ENCODE peak calls at places on chromosomes 16 and 17, in seven cellular contexts. One of them, this sample, is unnamed.

GRCh38 chr17:57553991-57554825 is 190.9 kb downstream of the CCDC182 start:
- DNase-seq in choroid plexus epithelial cell: peak; percentile 71
- DNase-seq in testis: no peak
- DNase-seq in activated CD8-positive, alpha-beta T cell treated with anti-CD3 and anti-CD28 coated beads for 36 hours: no peak
- DNase-seq in IMR-90: peak; percentile 43
- DNase-seq in RWPE2: no peak
- DNase-seq in AG10803: no peak
- DNase-seq in this sample: no peak

GRCh38 chr17:78933025-78933958 is 8.1 kb upstream of the TIMP2 start:
- DNase-seq in choroid plexus epithelial cell: peak; percentile 99
- DNase-seq in testis: no peak
- DNase-seq in activated CD8-positive, alpha-beta T cell treated with anti-CD3 and anti-CD28 coated beads for 36 hours: peak; percentile 72
- DNase-seq in IMR-90: peak; percentile 99
- DNase-seq in RWPE2: peak; percentile 90
- DNase-seq in AG10803: peak; percentile 96
- DNase-seq in this sample: peak; percentile 61

GRCh38 chr17:77831497-77832179 is 126.9 kb upstream of the TNRC6C start:
- DNase-seq in choroid plexus epithelial cell: peak; percentile 53
- DNase-seq in testis: no peak
- DNase-seq in activated CD8-positive, alpha-beta T cell treated with anti-CD3 and anti-CD28 coated beads for 36 hours: no peak
- DNase-seq in IMR-90: peak; percentile 77
- DNase-seq in RWPE2: peak; percentile 50
- DNase-seq in AG10803: peak; percentile 56
- DNase-seq in this sample: no peak

GRCh38 chr17:39113871-39114270 is 37.6 kb downstream of the PLXDC1 start:
- DNase-seq in choroid plexus epithelial cell: no peak
- DNase-seq in testis: no peak
- DNase-seq in activated CD8-positive, alpha-beta T cell treated with anti-CD3 and anti-CD28 coated beads for 36 hours: no peak
- DNase-seq in IMR-90: no peak
- DNase-seq in RWPE2: no peak
- DNase-seq in AG10803: no peak
- DNase-seq in this sample: no peak

GRCh38 chr17:57523926-57524634 is 221.0 kb downstream of the CCDC182 start:
- DNase-seq in choroid plexus epithelial cell: peak; percentile 47
- DNase-seq in testis: no peak
- DNase-seq in activated CD8-positive, alpha-beta T cell treated with anti-CD3 and anti-CD28 coated beads for 36 hours: no peak
- DNase-seq in IMR-90: peak; percentile 61
- DNase-seq in RWPE2: peak; percentile 88
- DNase-seq in AG10803: peak; percentile 68
- DNase-seq in this sample: no peak

GRCh38 chr17:59652119-59652518 is 32.4 kb downstream of the CLTC start:
- DNase-seq in choroid plexus epithelial cell: peak; percentile 57
- DNase-seq in testis: no peak
- DNase-seq in activated CD8-positive, alpha-beta T cell treated with anti-CD3 and anti-CD28 coated beads for 36 hours: no peak
- DNase-seq in IMR-90: peak; percentile 88
- DNase-seq in RWPE2: no peak
- DNase-seq in AG10803: peak; percentile 79
- DNase-seq in this sample: no peak

GRCh38 chr16:518858-519257 is 8.7 kb upstream of the CAPN15 start:
- DNase-seq in choroid plexus epithelial cell: no peak
- DNase-seq in testis: no peak
- DNase-seq in activated CD8-positive, alpha-beta T cell treated with anti-CD3 and anti-CD28 coated beads for 36 hours: no peak
- DNase-seq in IMR-90: no peak
- DNase-seq in RWPE2: no peak
- DNase-seq in AG10803: no peak
- DNase-seq in this sample: no peak

GRCh38 chr17:63022567-63022966 is 56.5 kb downstream of the TANC2 start:
- DNase-seq in choroid plexus epithelial cell: no peak
- DNase-seq in testis: no peak
- DNase-seq in activated CD8-positive, alpha-beta T cell treated with anti-CD3 and anti-CD28 coated beads for 36 hours: no peak
- DNase-seq in IMR-90: no peak
- DNase-seq in RWPE2: no peak
- DNase-seq in AG10803: no peak
- DNase-seq in this sample: no peak

DNA sequence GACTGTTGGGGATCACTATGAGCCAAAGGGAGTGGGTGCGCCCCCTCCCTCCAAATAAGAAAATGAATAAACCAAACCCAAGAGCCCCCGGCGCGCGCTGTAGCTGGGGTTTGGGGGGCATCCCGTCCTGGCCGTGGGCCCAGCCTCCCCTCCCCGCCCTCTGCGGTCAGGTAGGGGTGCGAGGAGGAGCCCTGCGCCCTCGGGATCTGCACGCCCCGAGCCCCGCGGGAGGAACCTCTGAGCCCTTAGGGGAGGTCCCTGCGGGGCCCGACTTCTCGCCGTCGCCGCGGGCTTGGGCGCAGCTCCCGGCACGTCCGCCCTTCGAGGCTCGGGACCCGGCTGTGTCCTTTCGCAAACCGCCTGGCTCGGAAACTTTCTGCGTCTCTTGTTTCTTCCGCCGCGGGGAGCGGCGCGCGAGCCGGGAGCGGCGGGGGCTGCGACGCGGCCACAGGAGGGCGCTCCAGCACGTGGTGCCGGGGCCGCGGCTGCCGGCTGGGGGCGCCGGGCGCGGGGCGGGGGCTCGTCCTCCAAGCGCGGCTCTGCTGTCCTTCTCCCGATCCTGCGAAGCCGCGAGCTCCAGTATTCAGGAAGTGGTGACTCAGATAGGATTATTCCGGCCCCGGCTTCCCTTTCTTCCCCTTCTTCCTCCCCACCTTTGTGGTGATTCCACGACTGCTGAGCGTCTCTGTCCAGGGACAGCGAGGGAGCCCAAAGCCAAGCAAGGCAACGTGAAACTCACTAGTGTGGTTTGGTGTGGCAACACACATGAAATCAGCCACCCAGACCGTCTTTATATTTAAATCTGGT is 1.6 kb downstream of the PITPNC1 start:
- DNase-seq in choroid plexus epithelial cell: peak; percentile 74
- DNase-seq in testis: peak; percentile 81
- DNase-seq in activated CD8-positive, alpha-beta T cell treated with anti-CD3 and anti-CD28 coated beads for 36 hours: peak; percentile 89
- DNase-seq in IMR-90: peak; percentile 82
- DNase-seq in RWPE2: peak; percentile 92
- DNase-seq in AG10803: peak; percentile 74
- DNase-seq in this sample: peak; percentile 89
- TF ChIP-seq CTCF in choroid plexus epithelial cell: peak; percentile 31
- TF ChIP-seq CTCF in testis: peak; percentile 60
- TF ChIP-seq CTCF in activated CD8-positive, alpha-beta T cell treated with anti-CD3 and anti-CD28 coated beads for 36 hours: peak; percentile 69
- TF ChIP-seq CTCF in IMR-90: peak; percentile 95
- TF ChIP-seq CTCF in RWPE2: peak; percentile 98
- TF ChIP-seq CTCF in AG10803: peak; percentile 31
- TF ChIP-seq CTCF in this sample: peak; percentile 99

GRCh38 chr17:7045492-7046126 is 1.7 kb upstream of the SLC16A11 start:
- DNase-seq in choroid plexus epithelial cell: peak; percentile 92
- DNase-seq in testis: peak; percentile 69
- DNase-seq in activated CD8-positive, alpha-beta T cell treated with anti-CD3 and anti-CD28 coated beads for 36 hours: peak; percentile 66
- DNase-seq in IMR-90: peak; percentile 87
- DNase-seq in RWPE2: no peak
- DNase-seq in AG10803: peak; percentile 81
- DNase-seq in this sample: peak; percentile 63
- TF ChIP-seq CTCF in choroid plexus epithelial cell: peak; percentile 70
- TF ChIP-seq CTCF in testis: peak; percentile 64
- TF ChIP-seq CTCF in activated CD8-positive, alpha-beta T cell treated with anti-CD3 and anti-CD28 coated beads for 36 hours: peak; percentile 85
- TF ChIP-seq CTCF in IMR-90: peak; percentile 93
- TF ChIP-seq CTCF in RWPE2: peak; percentile 84
- TF ChIP-seq CTCF in AG10803: peak; percentile 83
- TF ChIP-seq CTCF in this sample: peak; percentile 60

GRCh38 chr17:28675980-28676379 is 14.0 kb downstream of the SUPT6H start:
- DNase-seq in choroid plexus epithelial cell: no peak
- DNase-seq in testis: no peak
- DNase-seq in activated CD8-positive, alpha-beta T cell treated with anti-CD3 and anti-CD28 coated beads for 36 hours: peak; percentile 24
- DNase-seq in IMR-90: no peak
- DNase-seq in RWPE2: no peak
- DNase-seq in AG10803: no peak
- DNase-seq in this sample: no peak
- TF ChIP-seq CTCF in choroid plexus epithelial cell: peak; percentile 48
- TF ChIP-seq CTCF in testis: no peak
- TF ChIP-seq CTCF in activated CD8-positive, alpha-beta T cell treated with anti-CD3 and anti-CD28 coated beads for 36 hours: no peak
- TF ChIP-seq CTCF in IMR-90: no peak
- TF ChIP-seq CTCF in RWPE2: peak; percentile 76
- TF ChIP-seq CTCF in AG10803: no peak
- TF ChIP-seq CTCF in this sample: peak; percentile 9

GRCh38 chr17:48985436-48986245 is 11.5 kb upstream of the IGF2BP1 start:
- DNase-seq in choroid plexus epithelial cell: no peak
- DNase-seq in testis: no peak
- DNase-seq in activated CD8-positive, alpha-beta T cell treated with anti-CD3 and anti-CD28 coated beads for 36 hours: no peak
- DNase-seq in IMR-90: no peak
- DNase-seq in RWPE2: no peak
- DNase-seq in AG10803: no peak
- DNase-seq in this sample: no peak
- TF ChIP-seq CTCF in choroid plexus epithelial cell: no peak
- TF ChIP-seq CTCF in testis: no peak
- TF ChIP-seq CTCF in activated CD8-positive, alpha-beta T cell treated with anti-CD3 and anti-CD28 coated beads for 36 hours: no peak
- TF ChIP-seq CTCF in IMR-90: no peak
- TF ChIP-seq CTCF in RWPE2: no peak
- TF ChIP-seq CTCF in AG10803: no peak
- TF ChIP-seq CTCF in this sample: no peak

DNA sequence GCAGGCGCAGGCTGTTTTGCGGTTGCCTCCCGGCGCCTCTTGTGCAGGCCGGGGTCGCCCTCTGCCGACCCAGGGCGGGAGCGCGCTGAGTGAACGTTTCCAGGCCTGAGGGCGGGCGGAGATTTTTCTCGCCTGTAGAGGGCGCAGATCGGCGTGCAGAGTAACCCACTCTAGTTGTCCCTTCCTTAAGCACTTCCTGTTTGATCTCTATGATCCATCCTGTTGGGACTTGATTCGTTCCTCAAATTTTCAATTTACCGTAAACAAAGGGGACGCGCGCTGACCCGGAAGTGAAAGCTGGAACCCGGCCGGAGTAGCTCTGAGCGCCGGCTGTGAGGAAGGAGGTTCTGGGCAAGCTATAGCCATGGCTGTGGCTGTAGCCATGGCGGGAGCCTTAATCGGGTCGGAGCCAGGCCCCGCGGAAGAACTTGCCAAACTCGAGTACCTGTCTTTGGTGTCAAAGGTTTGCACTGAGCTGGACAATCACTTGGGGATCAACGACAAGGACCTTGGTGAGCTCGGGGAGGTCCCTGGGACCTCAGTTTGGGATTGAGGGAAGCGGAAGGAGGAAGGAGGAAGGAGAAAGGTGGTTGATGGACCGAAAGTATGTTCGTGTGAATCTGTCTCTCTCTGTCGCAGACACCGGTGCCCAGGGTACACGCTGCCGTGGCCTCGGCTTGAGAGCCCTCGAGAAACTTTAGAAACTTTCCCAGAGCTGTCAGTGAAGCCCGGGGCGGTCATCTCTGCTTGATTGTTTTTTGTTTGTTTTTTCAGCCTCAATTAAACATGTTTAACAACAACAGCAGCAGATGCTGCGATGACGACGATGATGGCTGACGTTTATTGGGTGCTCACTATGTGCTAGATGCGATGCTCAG is at the start of gene DHX8:
- DNase-seq in choroid plexus epithelial cell: peak; percentile 99
- DNase-seq in testis: peak; percentile 98
- DNase-seq in activated CD8-positive, alpha-beta T cell treated with anti-CD3 and anti-CD28 coated beads for 36 hours: peak; percentile 99
- DNase-seq in IMR-90: peak; percentile 99
- DNase-seq in RWPE2: peak; percentile 95
- DNase-seq in AG10803: peak; percentile 99
- DNase-seq in this sample: peak; percentile 89
- TF ChIP-seq CTCF in choroid plexus epithelial cell: peak; percentile 100
- TF ChIP-seq CTCF in testis: peak; percentile 100
- TF ChIP-seq CTCF in activated CD8-positive, alpha-beta T cell treated with anti-CD3 and anti-CD28 coated beads for 36 hours: peak; percentile 99
- TF ChIP-seq CTCF in IMR-90: peak; percentile 100
- TF ChIP-seq CTCF in RWPE2: peak; percentile 100
- TF ChIP-seq CTCF in AG10803: peak; percentile 100
- TF ChIP-seq CTCF in this sample: peak; percentile 100

GRCh38 chr17:74748529-74749261 is at the start of gene NHERF1:
- DNase-seq in choroid plexus epithelial cell: peak; percentile 92
- DNase-seq in testis: peak; percentile 95
- DNase-seq in activated CD8-positive, alpha-beta T cell treated with anti-CD3 and anti-CD28 coated beads for 36 hours: peak; percentile 94
- DNase-seq in IMR-90: peak; percentile 82
- DNase-seq in RWPE2: peak; percentile 95
- DNase-seq in AG10803: peak; percentile 91
- DNase-seq in this sample: peak; percentile 99
- TF ChIP-seq CTCF in choroid plexus epithelial cell: peak; percentile 12
- TF ChIP-seq CTCF in testis: no peak
- TF ChIP-seq CTCF in activated CD8-positive, alpha-beta T cell treated with anti-CD3 and anti-CD28 coated beads for 36 hours: peak; percentile 30
- TF ChIP-seq CTCF in IMR-90: peak; percentile 8
- TF ChIP-seq CTCF in RWPE2: peak; percentile 32
- TF ChIP-seq CTCF in AG10803: no peak
- TF ChIP-seq CTCF in this sample: no peak

GRCh38 chr16:4270595-4270994 is 2.2 kb downstream of the TFAP4 start:
- DNase-seq in choroid plexus epithelial cell: no peak
- DNase-seq in testis: no peak
- DNase-seq in activated CD8-positive, alpha-beta T cell treated with anti-CD3 and anti-CD28 coated beads for 36 hours: peak; percentile 22
- DNase-seq in IMR-90: no peak
- DNase-seq in RWPE2: no peak
- DNase-seq in AG10803: no peak
- DNase-seq in this sample: no peak

GRCh38 chr16:4270091-4270490 is 2.7 kb downstream of the TFAP4 start:
- DNase-seq in choroid plexus epithelial cell: no peak
- DNase-seq in testis: no peak
- DNase-seq in activated CD8-positive, alpha-beta T cell treated with anti-CD3 and anti-CD28 coated beads for 36 hours: no peak
- DNase-seq in IMR-90: no peak
- DNase-seq in RWPE2: no peak
- DNase-seq in AG10803: no peak
- DNase-seq in this sample: no peak

GRCh38 chr16:4272114-4272954 is 489 bp downstream of the TFAP4 start:
- DNase-seq in choroid plexus epithelial cell: peak; percentile 38
- DNase-seq in testis: peak; percentile 59
- DNase-seq in activated CD8-positive, alpha-beta T cell treated with anti-CD3 and anti-CD28 coated beads for 36 hours: no peak
- DNase-seq in IMR-90: no peak
- DNase-seq in RWPE2: no peak
- DNase-seq in AG10803: peak; percentile 24
- DNase-seq in this sample: peak; percentile 80

GRCh38 chr16:4273858-4274291 is 1.1 kb upstream of the TFAP4 start:
- DNase-seq in choroid plexus epithelial cell: peak; percentile 31
- DNase-seq in testis: peak; percentile 34
- DNase-seq in activated CD8-positive, alpha-beta T cell treated with anti-CD3 and anti-CD28 coated beads for 36 hours: peak; percentile 62
- DNase-seq in IMR-90: peak; percentile 22
- DNase-seq in RWPE2: no peak
- DNase-seq in AG10803: peak; percentile 40
- DNase-seq in this sample: peak; percentile 66

DNA sequence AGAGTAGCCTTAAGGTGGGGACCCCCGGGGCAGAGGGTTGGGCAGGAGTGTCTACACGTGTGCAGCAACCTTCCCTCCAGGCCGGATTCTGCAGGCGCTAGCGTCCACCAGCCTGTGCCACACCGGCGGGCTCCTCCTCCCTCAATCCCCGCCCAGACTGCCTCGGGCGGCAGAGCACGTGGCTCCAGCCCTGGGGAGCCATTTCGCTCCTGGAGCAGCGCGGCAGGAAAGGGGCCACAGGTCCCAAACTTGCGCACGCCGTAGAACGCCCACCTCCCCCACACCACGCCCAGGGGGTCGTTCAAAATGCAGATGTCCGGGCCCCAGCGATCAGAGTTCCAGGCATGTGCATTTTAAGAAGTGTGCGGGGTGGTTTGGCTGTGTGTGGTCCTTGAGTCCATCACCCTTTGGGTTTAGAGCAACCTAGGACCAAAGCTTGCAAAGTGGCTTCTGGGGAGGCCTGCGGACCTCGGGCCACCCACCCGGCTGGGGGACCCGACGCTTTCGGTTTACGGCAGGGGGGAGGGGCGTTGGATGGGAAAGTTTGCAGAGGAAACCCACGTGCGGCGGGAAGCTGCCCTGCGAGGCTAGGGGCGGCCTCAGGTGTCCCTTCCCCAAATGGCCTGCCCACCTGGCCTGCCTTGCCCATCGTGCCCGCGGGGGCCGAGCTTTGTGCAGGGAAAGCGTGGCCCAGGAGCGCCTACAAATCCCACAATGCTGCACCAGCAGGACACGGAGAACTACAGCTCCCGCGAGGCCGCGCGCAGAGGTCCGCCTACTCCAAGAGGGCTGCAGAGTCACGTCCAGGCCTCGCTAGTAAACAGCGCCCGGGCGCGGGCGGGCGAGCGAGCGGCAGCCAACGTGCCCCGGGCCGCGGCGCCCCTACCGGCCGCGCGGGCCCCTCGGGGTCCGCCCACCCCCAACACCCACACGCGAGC is 1.4 kb downstream of the TFAP4 start:
- DNase-seq in choroid plexus epithelial cell: peak; percentile 95
- DNase-seq in testis: peak; percentile 98
- DNase-seq in activated CD8-positive, alpha-beta T cell treated with anti-CD3 and anti-CD28 coated beads for 36 hours: peak; percentile 96
- DNase-seq in IMR-90: peak; percentile 91
- DNase-seq in RWPE2: peak; percentile 96
- DNase-seq in AG10803: peak; percentile 89
- DNase-seq in this sample: peak; percentile 95
- TF ChIP-seq CTCF in choroid plexus epithelial cell: no peak
- TF ChIP-seq CTCF in testis: no peak
- TF ChIP-seq CTCF in activated CD8-positive, alpha-beta T cell treated with anti-CD3 and anti-CD28 coated beads for 36 hours: no peak
- TF ChIP-seq CTCF in IMR-90: peak; percentile 28
- TF ChIP-seq CTCF in RWPE2: peak; percentile 42
- TF ChIP-seq CTCF in AG10803: no peak
- TF ChIP-seq CTCF in this sample: peak; percentile 2